ENCODE peak calls at places on chromosomes 6 and 20, in four cellular contexts. C is colonic mucosa, Q is heart left ventricle, D is neuronal stem cell. H is an unnamed sample. For H3K4me1 and H3K27me3, the result is how much of the 10 kb centered on the place peaks cover.

GRCh38 chr6:39496951-39497350 is 174.4 kb upstream of the KCNK16 start:
- DNase-seq in C (peak), Q (peak), D (no peak), H (peak)

GRCh38 chr6:32761084-32761483 is 2.2 kb downstream of the HLA-DQB2 start:
- DNase-seq in Q (no peak), D (no peak), C (no peak), H (no peak)

GRCh38 chr20:11970243-11970836 is 52.6 kb downstream of the BTBD3 start:
- DNase-seq in D (no peak), C (no peak), Q (no peak), H (no peak)

GRCh38 chr6:49453221-49453620 is 9.8 kb downstream of the MMUT start:
- DNase-seq in C (no peak), Q (no peak), D (no peak), H (no peak)

GRCh38 chr6:112286010-112286409 is 31.6 kb upstream of the LAMA4 start:
- DNase-seq in D (no peak), Q (no peak), C (no peak), H (no peak)

GRCh38 chr6:7912024-7912423 is 1.4 kb upstream of the TXNDC5 start:
- DNase-seq in Q (peak), D (no peak), C (no peak), H (no peak)

GRCh38 chr6:25973923-25974555 is 11.4 kb downstream of the TRIM38 start:
- DNase-seq in D (no peak), Q (no peak), C (no peak), H (no peak)

GRCh38 chr6:109867970-109868358 is 110.1 kb upstream of the GPR6 start:
- DNase-seq in C (no peak), D (no peak), Q (no peak), H (no peak)

GRCh38 chr20:62832951-62833391 is 16.1 kb downstream of the COL9A3 start:
- DNase-seq in D (no peak), C (peak), Q (peak), H (no peak)

GRCh38 chr6:140134224-140134623 is 759.8 kb upstream of the CITED2 start:
- DNase-seq in Q (no peak), C (no peak), D (no peak), H (no peak)

GRCh38 chr6:138161434-138162103 is at the start of gene ARFGEF3:
- DNase-seq in D (peak), C (peak), Q (peak), H (no peak)

GRCh38 chr6:24078200-24078599 is 47.8 kb upstream of the NRSN1 start:
- DNase-seq in Q (no peak), D (no peak), C (no peak), H (no peak)

GRCh38 chr6:19417713-19418112 is 419.5 kb upstream of the ID4 start:
- DNase-seq in C (no peak), D (no peak), Q (no peak), H (no peak)

GRCh38 chr6:35427851-35428321 is 24.3 kb upstream of the FANCE start:
- DNase-seq in C (no peak), Q (no peak), D (no peak), H (no peak)

GRCh38 chr6:69913361-69913760 is 47.0 kb downstream of the COL19A1 start:
- DNase-seq in C (no peak), Q (no peak), D (no peak), H (no peak)

GRCh38 chr20:57223648-57224489 is 42.6 kb downstream of the BMP7 start:
- DNase-seq in Q (peak), C (peak), D (no peak), H (no peak)

GRCh38 chr6:154675602-154676088 is 57.6 kb upstream of the SCAF8 start:
- DNase-seq in D (peak), C (peak), Q (peak), H (peak)

GRCh38 chr20:63087236-63087871 is 80.6 kb upstream of the BHLHE23 start:
- DNase-seq in D (no peak), C (no peak), Q (peak), H (no peak)

GRCh38 chr20:46070215-46070910 is 19.4 kb downstream of the NCOA5 start:
- DNase-seq in Q (no peak), D (no peak), C (no peak), H (no peak)

GRCh38 chr20:20373046-20373706 is 5.3 kb downstream of the INSM1 start:
- DNase-seq in Q (no peak), D (no peak), C (no peak), H (no peak)

GRCh38 chr20:47220161-47220582 is 136.3 kb downstream of the ZMYND8 start:
- DNase-seq in C (peak), D (peak), Q (no peak), H (no peak)

GRCh38 chr20:7741866-7742265 is 198.4 kb downstream of the HAO1 start:
- DNase-seq in C (no peak), Q (no peak), D (no peak), H (no peak)

GRCh38 chr20:32199006-32199405 is 8.5 kb downstream of the PLAGL2 start:
- DNase-seq in Q (no peak), C (no peak), D (no peak), H (no peak)

GRCh38 chr6:123519191-123519510 is 117.6 kb downstream of the TRDN start:
- DNase-seq in Q (peak), D (no peak), C (no peak), H (peak)

GRCh38 chr6:169746556-169746955 is 4.8 kb downstream of the DYNLT2 start:
- DNase-seq in C (no peak), Q (no peak), D (no peak), H (no peak)

GRCh38 chr6:136647363-136647763 is 97.1 kb upstream of the MAP7 start:
- DNase-seq in C (no peak), Q (no peak), D (no peak), H (no peak)

GRCh38 chr6:33279971-33280511 is 3.1 kb downstream of the B3GALT4 start:
- DNase-seq in D (no peak), C (no peak), Q (no peak), H (no peak)

GRCh38 chr6:46287681-46288080 is 116.9 kb upstream of the ENPP5 start:
- DNase-seq in D (no peak), Q (no peak), C (no peak), H (no peak)

GRCh38 chr6:88891135-88891845 is 72.1 kb downstream of the RNGTT start:
- DNase-seq in D (no peak), C (no peak), Q (no peak), H (no peak)

GRCh38 chr6:170265655-170266054 is 25.2 kb downstream of the DLL1 start:
- DNase-seq in C (peak), D (no peak), Q (peak), H (no peak)

GRCh38 chr6:52725133-52725529 is 38.1 kb downstream of the GSTA2 start:
- DNase-seq in D (no peak), Q (peak), C (peak), H (no peak)

GRCh38 chr6:52726193-52726542 is 37.1 kb downstream of the GSTA2 start:
- DNase-seq in D (no peak), C (no peak), Q (no peak), H (no peak)

GRCh38 chr6:52724406-52725121 is 38.7 kb downstream of the GSTA2 start:
- DNase-seq in C (peak), Q (peak), D (peak), H (peak)

GRCh38 chr6:52726741-52727535 is 36.3 kb downstream of the GSTA2 start:
- DNase-seq in Q (no peak), C (no peak), D (no peak), H (no peak)

DNA sequence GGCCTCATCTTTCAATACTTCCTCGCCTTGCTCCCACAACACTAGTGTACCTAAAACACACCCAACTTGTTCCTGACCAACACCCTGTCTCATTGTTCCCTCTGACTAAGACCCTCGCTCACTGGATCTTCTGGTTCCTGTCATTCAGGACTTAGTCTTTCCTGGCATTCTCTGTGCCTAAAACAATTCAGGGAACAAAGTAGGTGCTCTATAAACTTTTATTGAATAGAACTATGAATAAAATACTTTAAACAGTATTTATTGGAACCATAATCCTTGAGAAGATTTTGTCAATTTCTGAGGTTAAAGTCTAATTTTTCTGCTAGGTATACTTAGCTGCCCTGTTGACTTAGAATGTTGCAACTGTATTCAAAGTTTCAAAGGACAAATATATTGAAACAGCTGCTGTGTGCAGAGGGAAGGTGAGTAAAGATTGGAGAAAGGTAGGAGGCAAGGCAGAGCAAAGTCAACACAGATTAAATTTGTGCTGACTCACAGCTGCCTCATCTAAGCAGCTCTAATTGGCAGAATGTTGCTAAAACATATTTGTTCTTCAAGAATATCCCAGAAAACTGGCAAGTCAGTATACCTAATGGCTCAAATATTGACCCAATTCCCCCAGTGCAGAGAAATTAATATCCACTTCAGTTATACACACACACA is 37.6 kb downstream of the GSTA2 start:
- DNase-seq in D (no peak), Q (no peak), C (peak), H (no peak)
- H3K27ac ChIP-seq in D (no peak), Q (no peak), C (peak), H (peak)

GRCh38 chr20:53922901-53923314 is 147.5 kb downstream of the BCAS1 start:
- DNase-seq in Q (no peak), D (no peak), C (no peak), H (no peak)
- H3K4me1 ChIP-seq in Q (under half), D (under half), C (under half), H (under half)

GRCh38 chr20:21411725-21412124 is 14.4 kb upstream of the NKX2-4 start:
- DNase-seq in D (no peak), C (no peak), Q (no peak), H (no peak)
- H3K27me3 ChIP-seq in D (under half), C (under half), Q (under half), H (under half)

DNA sequence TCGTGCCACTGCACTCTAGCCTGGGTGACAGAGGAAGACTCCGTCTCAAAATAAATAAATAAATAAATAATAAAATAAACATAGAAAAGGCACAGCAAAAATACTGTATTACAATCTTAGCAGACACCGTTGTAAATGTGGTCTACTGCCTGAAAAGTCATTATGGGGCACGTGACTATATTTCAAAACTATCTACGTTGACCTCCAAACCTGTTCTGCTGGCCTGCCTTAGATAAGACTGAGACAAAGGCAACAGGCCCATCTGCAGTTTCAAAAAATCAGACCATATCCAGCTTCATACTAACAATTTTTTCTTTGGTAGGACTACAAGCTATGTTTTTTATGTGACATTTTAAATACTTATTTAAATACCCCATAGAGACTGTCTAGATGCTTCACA is 59.1 kb downstream of the AGPAT4 start:
- DNase-seq in Q (no peak), D (no peak), C (no peak), H (no peak)
- H3K27ac ChIP-seq in Q (no peak), D (no peak), C (no peak), H (no peak)

DNA sequence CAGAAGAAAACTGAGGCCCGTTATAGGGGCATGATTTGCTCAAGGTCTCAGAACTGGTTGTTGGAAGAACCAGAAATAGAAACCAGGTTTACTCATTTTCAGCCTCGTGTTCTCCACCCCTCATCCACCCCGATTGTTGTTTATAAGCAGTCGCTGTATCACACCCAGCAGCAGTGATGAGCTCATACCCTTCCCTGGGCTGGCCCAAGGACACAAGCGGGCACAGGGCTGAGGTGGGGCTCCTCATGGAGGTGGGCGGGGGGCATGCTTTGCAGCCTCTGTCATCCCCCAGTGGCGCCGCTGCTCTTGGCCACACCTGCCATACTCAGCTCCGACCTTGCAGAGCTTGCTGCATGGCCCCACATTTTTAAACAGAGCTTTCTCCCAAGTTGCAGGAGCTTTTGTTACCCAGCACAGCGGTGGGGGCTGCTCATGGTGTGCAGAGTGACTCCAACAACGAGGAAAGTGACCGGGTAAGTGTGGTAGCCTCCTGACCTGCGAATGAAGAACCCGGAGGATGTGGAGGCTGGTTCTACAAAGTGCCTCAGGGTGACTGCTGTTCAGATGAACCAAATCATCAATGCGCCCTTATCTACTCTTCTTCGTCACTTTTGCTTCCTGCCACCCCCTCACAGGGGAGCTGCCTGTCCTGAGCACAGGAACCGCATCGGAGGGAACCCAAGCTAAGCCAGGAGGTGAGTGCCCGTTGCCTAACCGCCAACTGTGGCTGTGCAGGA is 43.5 kb upstream of the NKX2-2 start:
- DNase-seq in Q (no peak), D (no peak), C (no peak), H (no peak)
- H3K4me1 ChIP-seq in Q (under half), D (under half), C (under half), H (under half)

GRCh38 chr6:27247133-27247836 is at the start of gene PRSS16:
- DNase-seq in D (no peak), Q (no peak), C (no peak), H (no peak)
- H3K27me3 ChIP-seq in D (under half), Q (under half), C (under half), H (under half)

GRCh38 chr20:53910312-53911002 is 159.9 kb downstream of the BCAS1 start:
- DNase-seq in C (no peak), D (no peak), Q (no peak), H (no peak)
- H3K27ac ChIP-seq in C (no peak), D (no peak), Q (no peak), H (no peak)

H was measured in thoracic aorta.